ENCODE peak calls at places on chromosomes 16 and 17, in eight cellular contexts. C is endodermal cell, F is WTC11, V is foreskin fibroblast, O is fibroblast of pulmonary artery, Q is PC-9, R is hepatocyte, W is colonic mucosa. E is an unnamed sample.

GRCh38 chr17:78379134-78379497 is 667 bp downstream of the PGS1 start:
- DNase-seq in C (no peak), F (no peak), V (peak; percentile 74), O (peak; percentile 90), Q (no peak), R (no peak), W (no peak), E (no peak)

GRCh38 chr17:48429156-48429555 is 858 bp downstream of the SKAP1 start:
- DNase-seq in C (peak; percentile 59), F (no peak), V (no peak), O (no peak), Q (no peak), R (no peak), W (no peak), E (no peak)

GRCh38 chr17:65750678-65751077 is 189.2 kb upstream of the AXIN2 start:
- DNase-seq in C (no peak), F (no peak), V (peak; percentile 97), O (peak; percentile 87), Q (peak; percentile 89), R (peak; percentile 64), W (peak; percentile 81), E (no peak)

GRCh38 chr17:1626333-1626732 is 2.3 kb downstream of the SLC43A2 start:
- DNase-seq in C (peak; percentile 66), F (no peak), V (no peak), O (no peak), Q (no peak), R (peak; percentile 16), W (no peak), E (no peak)

GRCh38 chr16:71698491-71698890 is 26.0 kb downstream of the PHLPP2 start:
- DNase-seq in C (no peak), F (no peak), V (no peak), O (no peak), Q (no peak), R (no peak), W (no peak), E (no peak)

GRCh38 chr16:86996081-86996480 is 321.1 kb downstream of the C16orf95 start:
- DNase-seq in C (no peak), F (no peak), V (no peak), O (no peak), Q (no peak), R (no peak), W (no peak), E (no peak)

GRCh38 chr16:73152731-73153130 is 104.8 kb upstream of the ZFHX3 start:
- DNase-seq in C (peak; percentile 91), F (peak; percentile 57), V (no peak), O (no peak), Q (no peak), R (peak; percentile 32), W (no peak), E (no peak)

GRCh38 chr17:2700491-2701141 is 10.9 kb downstream of the CLUH start:
- DNase-seq in C (peak; percentile 44), F (peak; percentile 8), V (no peak), O (no peak), Q (no peak), R (no peak), W (no peak), E (no peak)

GRCh38 chr17:31404028-31404949 is 12.8 kb downstream of the RAB11FIP4 start:
- DNase-seq in C (peak; percentile 44), F (peak; percentile 13), V (no peak), O (no peak), Q (no peak), R (no peak), W (no peak), E (no peak)

GRCh38 chr16:21126518-21126917 is 24.1 kb downstream of the DNAH3 start:
- DNase-seq in C (no peak), F (peak; percentile 31), V (no peak), O (no peak), Q (no peak), R (no peak), W (no peak), E (no peak)

GRCh38 chr17:45789874-45790273 is 5.8 kb downstream of the CRHR1 start:
- DNase-seq in C (no peak), F (no peak), V (no peak), O (no peak), Q (no peak), R (no peak), W (no peak), E (no peak)

GRCh38 chr17:72602517-72603345 is 481.9 kb downstream of the SOX9 start:
- DNase-seq in C (peak; percentile 89), F (peak; percentile 48), V (peak; percentile 60), O (peak; percentile 45), Q (peak; percentile 96), R (no peak), W (peak; percentile 75), E (no peak)

GRCh38 chr17:69558796-69559195 is 144.3 kb downstream of the MAP2K6 start:
- DNase-seq in C (no peak), F (no peak), V (no peak), O (no peak), Q (peak; percentile 66), R (no peak), W (no peak), E (no peak)

GRCh38 chr17:78534492-78535284 is 42.5 kb downstream of the DNAH17 start:
- DNase-seq in C (peak; percentile 49), F (no peak), V (no peak), O (no peak), Q (no peak), R (no peak), W (no peak), E (no peak)

GRCh38 chr17:50903604-50904521 is 37.7 kb upstream of the TOB1 start:
- DNase-seq in C (no peak), F (no peak), V (peak; percentile 10), O (peak; percentile 23), Q (peak; percentile 61), R (no peak), W (no peak), E (no peak)

DNA sequence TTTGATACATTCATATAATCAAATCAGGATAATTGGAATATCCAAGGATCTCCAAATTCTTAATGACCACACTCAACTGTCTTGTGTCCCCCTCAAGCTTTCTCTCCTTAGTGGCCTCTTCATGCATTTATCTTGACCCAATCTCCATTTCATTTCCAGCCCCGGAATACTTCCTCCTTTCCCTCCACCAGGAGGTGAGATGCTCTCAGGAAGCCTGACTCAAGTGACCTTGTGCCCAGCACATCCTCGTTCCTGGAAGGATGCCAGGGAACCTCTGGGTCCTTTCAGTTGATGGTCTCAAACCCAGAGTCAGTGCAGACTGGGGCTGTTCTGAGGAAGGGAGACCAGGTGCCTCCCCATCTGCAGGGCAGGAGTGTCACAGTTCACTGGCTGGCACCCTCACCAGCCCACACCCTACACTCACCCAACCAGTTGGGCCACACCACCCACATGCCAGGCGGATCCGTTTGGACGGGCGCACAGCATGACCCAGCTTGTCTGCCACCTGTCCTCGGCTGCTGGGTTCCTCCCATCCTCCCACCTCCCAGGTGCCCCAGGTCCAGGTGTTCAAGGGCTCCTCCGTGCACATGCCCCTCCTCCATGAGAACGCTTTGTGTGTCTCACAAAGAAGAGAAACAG is 14.0 kb upstream of the EMP2 start:
- DNase-seq in C (no peak), F (no peak), V (no peak), O (no peak), Q (peak; percentile 90), R (no peak), W (peak; percentile 96), E (no peak)
- TF ChIP-seq CTCF in C (no peak), F (no peak), V (no peak), O (no peak), Q (no peak), R (no peak), W (no peak), E (no peak)

GRCh38 chr17:19867654-19868395 is at the start of gene ULK2:
- DNase-seq in C (peak; percentile 92), F (peak; percentile 70), V (peak; percentile 76), O (peak; percentile 77), Q (no peak), R (peak; percentile 89), W (peak; percentile 48), E (peak; percentile 84)
- TF ChIP-seq CTCF in C (no peak), F (no peak), V (no peak), O (no peak), Q (no peak), R (peak; percentile 3), W (no peak), E (peak; percentile 31)

GRCh38 chr17:9928601-9929341 is 23.7 kb upstream of the RCVRN start:
- DNase-seq in C (peak; percentile 91), F (peak; percentile 72), V (peak; percentile 47), O (peak; percentile 73), Q (peak; percentile 61), R (peak; percentile 89), W (no peak), E (no peak)
- TF ChIP-seq CTCF in C (peak; percentile 81), F (peak; percentile 32), V (peak; percentile 66), O (peak; percentile 63), Q (peak; percentile 74), R (peak; percentile 77), W (no peak), E (peak; percentile 72)

DNA sequence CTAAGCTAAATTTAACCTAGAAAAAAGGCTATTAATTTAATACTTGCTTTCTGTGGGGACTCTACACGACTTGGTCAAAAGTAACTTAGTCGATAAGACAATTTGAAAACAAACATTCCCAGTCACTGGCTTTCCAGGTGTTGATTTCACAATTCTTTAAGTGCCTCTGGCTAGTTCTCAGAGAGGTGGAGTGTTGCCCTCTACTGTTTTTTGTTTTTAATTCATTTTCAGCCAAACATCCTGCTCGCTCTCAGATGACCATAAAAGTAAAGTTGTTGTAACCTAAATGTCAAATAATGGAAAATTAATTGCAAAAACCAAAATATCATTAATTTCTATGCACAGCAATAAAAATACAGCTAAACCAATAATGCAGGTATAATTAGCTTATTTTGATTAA is 107.1 kb downstream of the MYO1D start:
- DNase-seq in C (no peak), F (no peak), V (no peak), O (peak; percentile 11), Q (peak; percentile 60), R (no peak), W (no peak), E (no peak)
- TF ChIP-seq CTCF in C (peak; percentile 68), F (no peak), V (no peak), O (peak; percentile 11), Q (peak; percentile 62), R (peak; percentile 26), W (no peak), E (peak; percentile 50)

GRCh38 chr16:6012716-6013115 is 915.1 kb upstream of the EEF2KMT start:
- DNase-seq in C (no peak), F (no peak), V (no peak), O (no peak), Q (no peak), R (no peak), W (no peak), E (no peak)

GRCh38 chr16:6018848-6019489 is 921.4 kb upstream of the EEF2KMT start:
- DNase-seq in C (peak; percentile 72), F (no peak), V (no peak), O (no peak), Q (no peak), R (peak; percentile 9), W (no peak), E (no peak)

GRCh38 chr16:6020162-6020980 is 922.8 kb upstream of the EEF2KMT start:
- DNase-seq in C (peak; percentile 65), F (no peak), V (no peak), O (no peak), Q (no peak), R (no peak), W (no peak), E (no peak)

GRCh38 chr16:6019490-6019991 is 921.9 kb upstream of the EEF2KMT start:
- DNase-seq in C (peak; percentile 83), F (no peak), V (no peak), O (no peak), Q (no peak), R (no peak), W (no peak), E (peak; percentile 73)

GRCh38 chr16:6016530-6017184 is 919.1 kb upstream of the EEF2KMT start:
- DNase-seq in C (peak; percentile 69), F (no peak), V (peak; percentile 1), O (peak; percentile 4), Q (no peak), R (peak; percentile 81), W (no peak), E (no peak)
- TF ChIP-seq CTCF in C (peak; percentile 86), F (no peak), V (peak; percentile 6), O (no peak), Q (peak; percentile 54), R (peak; percentile 66), W (no peak), E (peak; percentile 79)

E was measured in type B pancreatic cell.